ENCODE peak calls at places on chromosomes 1 and 21, in five cellular contexts. T is bronchial epithelial cell, X is Caco-2, J is fibroblast of lung, M is uterus. S is an unnamed sample.

GRCh38 chr1:207097871-207098324 is 6.1 kb upstream of the C4BPA start:
- DNase-seq in T (peak; percentile 28), X (no peak), J (no peak), M (no peak), S (no peak)

GRCh38 chr1:8951246-8951645 is 5.6 kb downstream of the CA6 start:
- DNase-seq in T (no peak), X (no peak), J (no peak), M (no peak), S (no peak)

GRCh38 chr1:15201849-15202551 is 45.0 kb upstream of the FHAD1 start:
- DNase-seq in T (peak; percentile 67), X (no peak), J (no peak), M (no peak), S (no peak)

GRCh38 chr1:168643152-168643551 is 66.7 kb downstream of the XCL1 start:
- DNase-seq in T (no peak), X (no peak), J (peak; percentile 24), M (no peak), S (no peak)

GRCh38 chr21:35465750-35466149 is 416.6 kb upstream of the RUNX1 start:
- DNase-seq in T (no peak), X (no peak), J (no peak), M (no peak), S (no peak)

GRCh38 chr1:226310123-226310540 is 1.2 kb upstream of the LIN9 start:
- DNase-seq in T (no peak), X (no peak), J (no peak), M (no peak), S (no peak)

GRCh38 chr21:44868707-44869106 is 4.8 kb downstream of the PTTG1IP start:
- DNase-seq in T (no peak), X (no peak), J (no peak), M (no peak), S (no peak)

GRCh38 chr21:38258803-38259485 is 2.2 kb downstream of the KCNJ15 start:
- DNase-seq in T (peak; percentile 91), X (no peak), J (peak; percentile 88), M (no peak), S (peak; percentile 24)

GRCh38 chr1:117512728-117513321 is 93.0 kb upstream of the TENT5C start:
- DNase-seq in T (peak; percentile 29), X (no peak), J (peak; percentile 52), M (no peak), S (peak; percentile 42)

GRCh38 chr1:156717411-156717810 is 10.9 kb upstream of the METTL25B start:
- DNase-seq in T (no peak), X (no peak), J (no peak), M (no peak), S (no peak)

GRCh38 chr1:179082308-179083030 is 599 bp downstream of the TOR3A start:
- DNase-seq in T (no peak), X (peak; percentile 51), J (no peak), M (peak; percentile 31), S (peak; percentile 57)

GRCh38 chr1:223815865-223816264 is 29.9 kb downstream of the TP53BP2 start:
- DNase-seq in T (peak; percentile 86), X (no peak), J (no peak), M (no peak), S (peak; percentile 38)

GRCh38 chr21:37531402-37532042 is 164.9 kb downstream of the DYRK1A start:
- DNase-seq in T (no peak), X (no peak), J (no peak), M (no peak), S (no peak)

GRCh38 chr1:43302721-43303476 is 2.1 kb downstream of the TIE1 start:
- DNase-seq in T (no peak), X (no peak), J (no peak), M (no peak), S (no peak)

GRCh38 chr1:47650205-47650604 is 212.4 kb downstream of the FOXD2 start:
- DNase-seq in T (peak; percentile 99), X (no peak), J (peak; percentile 71), M (no peak), S (peak; percentile 32)

GRCh38 chr1:202624088-202624780 is 86.0 kb downstream of the SYT2 start:
- DNase-seq in T (no peak), X (peak; percentile 8), J (no peak), M (no peak), S (no peak)

GRCh38 chr1:154767315-154768240 is 102.5 kb downstream of the KCNN3 start:
- DNase-seq in T (no peak), X (no peak), J (peak; percentile 10), M (peak; percentile 84), S (no peak)

GRCh38 chr1:68116643-68117235 is 66.3 kb upstream of the DIRAS3 start:
- DNase-seq in T (peak; percentile 37), X (peak; percentile 38), J (peak; percentile 73), M (peak; percentile 49), S (peak; percentile 39)

GRCh38 chr1:21352586-21352985 is 62.3 kb upstream of the ECE1 start:
- DNase-seq in T (no peak), X (no peak), J (no peak), M (no peak), S (no peak)

GRCh38 chr1:202189919-202190715 is 3.5 kb upstream of the LGR6 start:
- DNase-seq in T (no peak), X (peak; percentile 77), J (no peak), M (no peak), S (no peak)

GRCh38 chr1:43446881-43447835 is 6.6 kb downstream of the HYI start:
- DNase-seq in T (no peak), X (no peak), J (no peak), M (peak; percentile 12), S (no peak)

GRCh38 chr1:56414728-56415224 is 164.6 kb downstream of the PLPP3 start:
- DNase-seq in T (peak; percentile 85), X (peak; percentile 84), J (no peak), M (no peak), S (no peak)

GRCh38 chr1:168843950-168844349 is 114.9 kb upstream of the DPT start:
- DNase-seq in T (no peak), X (no peak), J (no peak), M (no peak), S (no peak)

GRCh38 chr1:119648620-119649004 is 546 bp upstream of the ZNF697 start:
- DNase-seq in T (no peak), X (no peak), J (no peak), M (no peak), S (no peak)

GRCh38 chr1:42332877-42333276 is 2.2 kb downstream of the FOXJ3 start:
- DNase-seq in T (no peak), X (no peak), J (no peak), M (no peak), S (no peak)

GRCh38 chr1:232221790-232222499 is 408.0 kb downstream of the SIPA1L2 start:
- DNase-seq in T (peak; percentile 99), X (no peak), J (no peak), M (no peak), S (peak; percentile 18)

GRCh38 chr1:6273380-6273891 is 12.5 kb upstream of the GPR153 start:
- DNase-seq in T (peak; percentile 46), X (no peak), J (peak; percentile 66), M (peak; percentile 67), S (peak; percentile 76)

GRCh38 chr1:58045094-58045493 is 501.4 kb downstream of the OMA1 start:
- DNase-seq in T (no peak), X (no peak), J (no peak), M (no peak), S (no peak)
- TF ChIP-seq CTCF in T (no peak), X (no peak), J (no peak), M (no peak), S (no peak)

GRCh38 chr1:30639881-30640452 is 83.4 kb downstream of the MATN1 start:
- DNase-seq in T (no peak), X (no peak), J (no peak), M (no peak), S (no peak)
- H3K4me3 ChIP-seq in T (no peak overlapping the region), X (no peak overlapping the region), J (no peak overlapping the region), M (no peak overlapping the region), S (no peak overlapping the region)

DNA sequence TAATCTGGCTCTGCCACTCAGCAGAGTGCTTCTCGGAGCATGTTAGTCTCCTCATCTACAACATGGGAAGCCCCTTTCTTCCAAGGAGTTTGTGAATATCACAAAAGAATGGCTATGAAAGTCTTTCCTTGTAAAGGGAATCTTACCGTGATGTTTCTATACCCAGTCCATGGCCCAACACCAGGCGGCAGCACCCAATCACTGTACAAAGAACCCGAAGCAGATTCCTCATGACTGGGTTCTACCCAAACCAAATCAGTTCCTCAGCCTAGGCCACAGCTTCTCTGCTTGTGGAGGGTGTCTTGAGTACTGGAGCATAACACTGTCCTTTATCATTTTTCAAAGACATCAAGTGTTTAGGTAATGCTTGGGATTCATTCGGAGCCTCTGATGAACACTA is 16.6 kb upstream of the SLFNL1 start:
- DNase-seq in T (no peak), X (no peak), J (peak; percentile 22), M (no peak), S (no peak)
- TF ChIP-seq CTCF in T (peak; percentile 39), X (no peak), J (peak; percentile 38), M (no peak), S (peak; percentile 25)

GRCh38 chr1:197958438-197958837 is 41.3 kb downstream of the LHX9 start:
- DNase-seq in T (no peak), X (no peak), J (no peak), M (no peak), S (no peak)
- H3K4me3 ChIP-seq in T (no peak overlapping the region), X (no peak overlapping the region), J (no peak overlapping the region), M (no peak overlapping the region), S (no peak overlapping the region)

DNA sequence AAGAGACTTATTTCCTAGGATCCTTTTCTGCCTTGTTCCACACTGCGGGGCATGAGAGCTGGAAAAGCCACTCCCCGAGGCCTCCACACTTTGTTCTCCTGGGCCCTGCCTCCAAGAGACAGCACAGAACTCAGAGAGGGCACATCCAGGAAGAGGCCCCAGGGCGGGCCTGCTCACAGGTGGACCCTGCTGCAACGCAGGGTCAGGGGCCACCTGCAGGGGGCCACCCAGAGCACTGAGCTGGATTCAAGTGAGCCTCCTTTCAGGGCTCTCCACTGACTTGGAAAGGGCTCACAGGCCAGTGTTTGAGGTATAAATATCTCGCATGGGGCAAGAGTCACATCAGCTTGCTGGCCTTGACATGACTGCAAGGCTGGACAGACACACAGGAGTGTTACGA is 4.8 kb downstream of the RGS16 start:
- DNase-seq in T (no peak), X (no peak), J (no peak), M (no peak), S (no peak)
- TF ChIP-seq CTCF in T (peak; percentile 44), X (peak; percentile 24), J (peak; percentile 24), M (no peak), S (peak; percentile 20)

DNA sequence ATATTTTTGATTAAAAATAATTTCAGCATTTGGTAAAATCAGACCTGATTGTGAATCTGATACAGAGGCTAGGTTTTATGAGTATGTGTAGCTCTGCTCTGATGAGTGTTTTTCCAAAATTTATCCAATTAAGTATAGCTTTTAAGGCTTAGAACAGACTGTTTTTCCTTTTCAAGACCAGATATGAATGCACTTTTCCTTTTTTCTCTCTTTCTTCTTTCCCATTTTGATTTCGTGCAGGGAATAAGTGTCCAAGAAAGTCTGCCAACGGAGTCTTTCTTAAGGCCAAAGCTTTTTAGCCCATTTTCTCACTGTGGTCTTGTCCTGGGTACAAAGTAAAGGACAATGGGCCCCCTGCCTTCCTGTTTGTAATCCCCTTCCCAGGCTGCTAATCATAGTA is 2.8 kb downstream of the KIF1B start:
- DNase-seq in T (no peak), X (no peak), J (no peak), M (no peak), S (no peak)
- H3K4me3 ChIP-seq in T (no peak overlapping the region), X (no peak overlapping the region), J (no peak overlapping the region), M (no peak overlapping the region), S (no peak overlapping the region)